ENCODE peak calls at places on chromosome 5, in eight cellular contexts. One of them, this sample, is unnamed.

GRCh38 chr5:119179857-119180641 is 109.2 kb downstream of the DMXL1 start:
- DNase-seq in stomach: no peak
- DNase-seq in D341Med: no peak
- DNase-seq in tibial artery: no peak
- DNase-seq in GDM1: no peak
- DNase-seq in NCI-H460: no peak
- DNase-seq in GM20000: no peak
- DNase-seq in activated gamma-delta T cell treated with Interleukin-2 at 50 U/mL for 16 hours: no peak
- DNase-seq in this sample: no peak

GRCh38 chr5:75473463-75473862 is 38.0 kb downstream of the CERT1 start:
- DNase-seq in activated gamma-delta T cell treated with Interleukin-2 at 50 U/mL for 16 hours: no peak
- DNase-seq in stomach: no peak
- DNase-seq in GDM1: no peak
- DNase-seq in D341Med: no peak
- DNase-seq in tibial artery: no peak
- DNase-seq in GM20000: no peak
- DNase-seq in NCI-H460: no peak
- DNase-seq in this sample: no peak

GRCh38 chr5:80246995-80247729 is 8.7 kb downstream of the SERINC5 start:
- DNase-seq in activated gamma-delta T cell treated with Interleukin-2 at 50 U/mL for 16 hours: no peak
- DNase-seq in GDM1: no peak
- DNase-seq in NCI-H460: peak; percentile 37
- DNase-seq in GM20000: peak; percentile 70
- DNase-seq in stomach: peak; percentile 62
- DNase-seq in tibial artery: peak; percentile 68
- DNase-seq in D341Med: no peak
- DNase-seq in this sample: no peak

GRCh38 chr5:133994990-133995333 is 9.8 kb downstream of the VDAC1 start:
- DNase-seq in GDM1: no peak
- DNase-seq in D341Med: peak; percentile 50
- DNase-seq in stomach: no peak
- DNase-seq in NCI-H460: no peak
- DNase-seq in GM20000: no peak
- DNase-seq in tibial artery: no peak
- DNase-seq in activated gamma-delta T cell treated with Interleukin-2 at 50 U/mL for 16 hours: no peak
- DNase-seq in this sample: no peak

GRCh38 chr5:124979174-124979573 is 232.7 kb upstream of the ZNF608 start:
- DNase-seq in GDM1: no peak
- DNase-seq in activated gamma-delta T cell treated with Interleukin-2 at 50 U/mL for 16 hours: no peak
- DNase-seq in D341Med: no peak
- DNase-seq in NCI-H460: peak; percentile 55
- DNase-seq in tibial artery: no peak
- DNase-seq in stomach: no peak
- DNase-seq in GM20000: no peak
- DNase-seq in this sample: no peak

GRCh38 chr5:135741040-135741439 is 93.4 kb upstream of the SLC25A48 start:
- DNase-seq in activated gamma-delta T cell treated with Interleukin-2 at 50 U/mL for 16 hours: no peak
- DNase-seq in stomach: no peak
- DNase-seq in GDM1: no peak
- DNase-seq in NCI-H460: no peak
- DNase-seq in GM20000: no peak
- DNase-seq in tibial artery: no peak
- DNase-seq in D341Med: no peak
- DNase-seq in this sample: no peak

GRCh38 chr5:91119941-91120850 is 262.9 kb downstream of the ARRDC3 start:
- DNase-seq in D341Med: no peak
- DNase-seq in GM20000: no peak
- DNase-seq in GDM1: no peak
- DNase-seq in NCI-H460: no peak
- DNase-seq in tibial artery: no peak
- DNase-seq in activated gamma-delta T cell treated with Interleukin-2 at 50 U/mL for 16 hours: no peak
- DNase-seq in stomach: no peak
- DNase-seq in this sample: no peak

GRCh38 chr5:91651704-91652103 is 268.6 kb upstream of the ARRDC3 start:
- DNase-seq in GM20000: no peak
- DNase-seq in D341Med: no peak
- DNase-seq in tibial artery: no peak
- DNase-seq in NCI-H460: no peak
- DNase-seq in stomach: no peak
- DNase-seq in activated gamma-delta T cell treated with Interleukin-2 at 50 U/mL for 16 hours: no peak
- DNase-seq in GDM1: no peak
- DNase-seq in this sample: peak; percentile 8

GRCh38 chr5:73591102-73591695 is 25.7 kb downstream of the UTP15 start:
- DNase-seq in GM20000: peak; percentile 55
- DNase-seq in activated gamma-delta T cell treated with Interleukin-2 at 50 U/mL for 16 hours: peak; percentile 54
- DNase-seq in D341Med: peak; percentile 61
- DNase-seq in stomach: no peak
- DNase-seq in tibial artery: no peak
- DNase-seq in NCI-H460: peak; percentile 81
- DNase-seq in GDM1: peak; percentile 30
- DNase-seq in this sample: peak; percentile 68

GRCh38 chr5:163566678-163567077 is 61.3 kb downstream of the MAT2B start:
- DNase-seq in tibial artery: no peak
- DNase-seq in D341Med: no peak
- DNase-seq in GM20000: no peak
- DNase-seq in NCI-H460: no peak
- DNase-seq in GDM1: no peak
- DNase-seq in stomach: no peak
- DNase-seq in activated gamma-delta T cell treated with Interleukin-2 at 50 U/mL for 16 hours: no peak
- DNase-seq in this sample: no peak

GRCh38 chr5:2012885-2013284 is 130.2 kb upstream of the IRX4 start:
- DNase-seq in GM20000: no peak
- DNase-seq in D341Med: no peak
- DNase-seq in stomach: no peak
- DNase-seq in tibial artery: no peak
- DNase-seq in activated gamma-delta T cell treated with Interleukin-2 at 50 U/mL for 16 hours: no peak
- DNase-seq in NCI-H460: no peak
- DNase-seq in GDM1: no peak
- DNase-seq in this sample: no peak

GRCh38 chr5:1748845-1749244 is 50.8 kb downstream of the MRPL36 start:
- DNase-seq in stomach: no peak
- DNase-seq in NCI-H460: no peak
- DNase-seq in GDM1: no peak
- DNase-seq in D341Med: no peak
- DNase-seq in GM20000: no peak
- DNase-seq in tibial artery: no peak
- DNase-seq in activated gamma-delta T cell treated with Interleukin-2 at 50 U/mL for 16 hours: no peak
- DNase-seq in this sample: no peak

GRCh38 chr5:42268630-42269029 is 154.6 kb upstream of the GHR start:
- DNase-seq in activated gamma-delta T cell treated with Interleukin-2 at 50 U/mL for 16 hours: no peak
- DNase-seq in GM20000: no peak
- DNase-seq in tibial artery: no peak
- DNase-seq in NCI-H460: no peak
- DNase-seq in D341Med: no peak
- DNase-seq in stomach: no peak
- DNase-seq in GDM1: peak; percentile 14
- DNase-seq in this sample: no peak

GRCh38 chr5:53170748-53171349 is 61.3 kb upstream of the MOCS2 start:
- DNase-seq in tibial artery: no peak
- DNase-seq in D341Med: peak; percentile 39
- DNase-seq in GM20000: peak; percentile 28
- DNase-seq in NCI-H460: peak; percentile 65
- DNase-seq in GDM1: no peak
- DNase-seq in activated gamma-delta T cell treated with Interleukin-2 at 50 U/mL for 16 hours: no peak
- DNase-seq in stomach: no peak
- DNase-seq in this sample: no peak

GRCh38 chr5:31408814-31409213 is 123.1 kb downstream of the DROSHA start:
- DNase-seq in tibial artery: no peak
- DNase-seq in activated gamma-delta T cell treated with Interleukin-2 at 50 U/mL for 16 hours: no peak
- DNase-seq in stomach: no peak
- DNase-seq in D341Med: no peak
- DNase-seq in NCI-H460: no peak
- DNase-seq in GDM1: no peak
- DNase-seq in GM20000: no peak
- DNase-seq in this sample: no peak

GRCh38 chr5:73917433-73917832 is 291.4 kb downstream of the ARHGEF28 start:
- DNase-seq in GDM1: no peak
- DNase-seq in activated gamma-delta T cell treated with Interleukin-2 at 50 U/mL for 16 hours: no peak
- DNase-seq in tibial artery: no peak
- DNase-seq in NCI-H460: no peak
- DNase-seq in D341Med: no peak
- DNase-seq in stomach: peak; percentile 38
- DNase-seq in GM20000: no peak
- DNase-seq in this sample: no peak

GRCh38 chr5:141349917-141350619 is at the start of gene PCDHGB1:
- DNase-seq in GDM1: peak; percentile 1
- DNase-seq in tibial artery: no peak
- DNase-seq in activated gamma-delta T cell treated with Interleukin-2 at 50 U/mL for 16 hours: no peak
- DNase-seq in D341Med: peak; percentile 72
- DNase-seq in NCI-H460: peak; percentile 66
- DNase-seq in GM20000: peak; percentile 85
- DNase-seq in stomach: no peak
- DNase-seq in this sample: peak; percentile 52

GRCh38 chr5:83636141-83636540 is 84.5 kb downstream of the HAPLN1 start:
- DNase-seq in activated gamma-delta T cell treated with Interleukin-2 at 50 U/mL for 16 hours: no peak
- DNase-seq in NCI-H460: no peak
- DNase-seq in GM20000: no peak
- DNase-seq in GDM1: no peak
- DNase-seq in D341Med: no peak
- DNase-seq in stomach: no peak
- DNase-seq in tibial artery: no peak
- DNase-seq in this sample: no peak

GRCh38 chr5:40045429-40045828 is 620.6 kb upstream of the DAB2 start:
- DNase-seq in activated gamma-delta T cell treated with Interleukin-2 at 50 U/mL for 16 hours: no peak
- DNase-seq in D341Med: no peak
- DNase-seq in tibial artery: no peak
- DNase-seq in GM20000: no peak
- DNase-seq in NCI-H460: no peak
- DNase-seq in GDM1: no peak
- DNase-seq in stomach: no peak
- DNase-seq in this sample: no peak

GRCh38 chr5:135156715-135157404 is 122.8 kb upstream of the PITX1 start:
- DNase-seq in GDM1: no peak
- DNase-seq in tibial artery: no peak
- DNase-seq in stomach: no peak
- DNase-seq in GM20000: no peak
- DNase-seq in NCI-H460: no peak
- DNase-seq in D341Med: no peak
- DNase-seq in activated gamma-delta T cell treated with Interleukin-2 at 50 U/mL for 16 hours: no peak
- DNase-seq in this sample: no peak

GRCh38 chr5:65927497-65928340 is 1.3 kb downstream of the ERBIN start:
- DNase-seq in tibial artery: no peak
- DNase-seq in GM20000: peak; percentile 71
- DNase-seq in NCI-H460: no peak
- DNase-seq in stomach: no peak
- DNase-seq in D341Med: no peak
- DNase-seq in activated gamma-delta T cell treated with Interleukin-2 at 50 U/mL for 16 hours: no peak
- DNase-seq in GDM1: no peak
- DNase-seq in this sample: no peak

GRCh38 chr5:37857696-37858095 is 17.9 kb upstream of the GDNF start:
- DNase-seq in tibial artery: no peak
- DNase-seq in stomach: no peak
- DNase-seq in activated gamma-delta T cell treated with Interleukin-2 at 50 U/mL for 16 hours: no peak
- DNase-seq in GDM1: no peak
- DNase-seq in GM20000: no peak
- DNase-seq in NCI-H460: no peak
- DNase-seq in D341Med: no peak
- DNase-seq in this sample: no peak

GRCh38 chr5:28779161-28779754 is 1740.9 kb upstream of the CDH9 start:
- DNase-seq in GM20000: no peak
- DNase-seq in stomach: no peak
- DNase-seq in tibial artery: no peak
- DNase-seq in activated gamma-delta T cell treated with Interleukin-2 at 50 U/mL for 16 hours: no peak
- DNase-seq in D341Med: peak; percentile 51
- DNase-seq in NCI-H460: peak; percentile 28
- DNase-seq in GDM1: peak; percentile 4
- DNase-seq in this sample: no peak

GRCh38 chr5:1255081-1255561 is 29.9 kb downstream of the SLC6A18 start:
- DNase-seq in GM20000: no peak
- DNase-seq in stomach: no peak
- DNase-seq in NCI-H460: no peak
- DNase-seq in D341Med: no peak
- DNase-seq in GDM1: no peak
- DNase-seq in tibial artery: no peak
- DNase-seq in activated gamma-delta T cell treated with Interleukin-2 at 50 U/mL for 16 hours: peak; percentile 39
- DNase-seq in this sample: no peak

GRCh38 chr5:73938280-73938937 is 312.4 kb downstream of the ARHGEF28 start:
- DNase-seq in tibial artery: no peak
- DNase-seq in activated gamma-delta T cell treated with Interleukin-2 at 50 U/mL for 16 hours: no peak
- DNase-seq in stomach: no peak
- DNase-seq in NCI-H460: no peak
- DNase-seq in GM20000: no peak
- DNase-seq in GDM1: no peak
- DNase-seq in D341Med: no peak
- DNase-seq in this sample: no peak

GRCh38 chr5:171957591-171958251 is 48.7 kb downstream of the FBXW11 start:
- DNase-seq in GM20000: no peak
- DNase-seq in stomach: no peak
- DNase-seq in GDM1: peak; percentile 48
- DNase-seq in tibial artery: no peak
- DNase-seq in activated gamma-delta T cell treated with Interleukin-2 at 50 U/mL for 16 hours: peak; percentile 16
- DNase-seq in NCI-H460: no peak
- DNase-seq in D341Med: no peak
- DNase-seq in this sample: no peak

This sample was measured in heart right ventricle.